ENCODE peak calls at places on chromosome 3, in six cellular contexts. Q is activated T-cell treated with anti-CD3 and anti-CD28 coated beads for 24 hours, L is D721Med, F is tibial nerve, U is WTC11, M is GM12865. N is an unnamed sample.

GRCh38 chr3:72692959-72693518 is 155.2 kb downstream of the SHQ1 start:
- DNase-seq in Q (no peak), L (peak), F (no peak), U (peak), M (no peak), N (no peak)

GRCh38 chr3:161660706-161661105 is 164.1 kb downstream of the OTOL1 start:
- DNase-seq in Q (no peak), L (no peak), F (no peak), U (no peak), M (no peak), N (no peak)

GRCh38 chr3:108202080-108202479 is 20.1 kb downstream of the IFT57 start:
- DNase-seq in Q (no peak), L (no peak), F (no peak), U (no peak), M (peak), N (no peak)

GRCh38 chr3:117287602-117288001 is 578.0 kb downstream of the TUSC7 start:
- DNase-seq in Q (no peak), L (no peak), F (no peak), U (no peak), M (no peak), N (no peak)

GRCh38 chr3:146496246-146496645 is 26.9 kb upstream of the PLSCR2 start:
- DNase-seq in Q (no peak), L (no peak), F (no peak), U (no peak), M (no peak), N (no peak)

GRCh38 chr3:32961189-32961715 is 9.8 kb downstream of the CCR4 start:
- DNase-seq in Q (peak), L (no peak), F (no peak), U (no peak), M (no peak), N (no peak)

GRCh38 chr3:107643038-107643883 is 120.5 kb downstream of the BBX start:
- DNase-seq in Q (no peak), L (no peak), F (no peak), U (no peak), M (peak), N (no peak)

GRCh38 chr3:191518861-191519260 is 57.9 kb downstream of the PYDC2 start:
- DNase-seq in Q (no peak), L (no peak), F (no peak), U (no peak), M (no peak), N (no peak)